ENCODE peak calls at places on chromosome 14, in seven cellular contexts. X, L, T, H, B, E and D are unnamed samples.

GRCh38 chr14:64060648-64061096 is 207.9 kb downstream of the SYNE2 start:
- DNase-seq in E (peak; percentile 70), L (no peak), B (no peak), T (peak; percentile 17), H (peak; percentile 94), X (peak; percentile 89), D (peak; percentile 82)

GRCh38 chr14:90632451-90632850 is 183.8 kb downstream of the TTC7B start:
- DNase-seq in E (no peak), H (no peak), T (no peak), B (peak; percentile 54), L (peak; percentile 34), X (no peak), D (no peak)

GRCh38 chr14:22536853-22537338 is 52.1 kb downstream of the DAD1 start:
- DNase-seq in X (no peak), E (peak; percentile 79), H (peak; percentile 85), B (peak; percentile 97), T (no peak), L (peak; percentile 98), D (no peak)

GRCh38 chr14:74737753-74738325 is 24.9 kb downstream of the FCF1 start:
- DNase-seq in X (no peak), B (peak; percentile 20), T (no peak), E (no peak), L (peak; percentile 50), H (no peak), D (no peak)

GRCh38 chr14:68627868-68628604 is 164.8 kb downstream of the ZFP36L1 start:
- DNase-seq in X (peak; percentile 85), T (peak; percentile 52), H (peak; percentile 83), L (no peak), B (no peak), E (peak; percentile 93), D (peak; percentile 73)

GRCh38 chr14:74401504-74402241 is 24.3 kb downstream of the SYNDIG1L start:
- DNase-seq in H (peak; percentile 92), B (peak; percentile 18), L (no peak), T (no peak), E (peak; percentile 27), X (peak; percentile 85), D (no peak)

GRCh38 chr14:64721899-64722298 is 17.7 kb downstream of the PLEKHG3 start:
- DNase-seq in T (no peak), X (no peak), B (no peak), L (no peak), H (no peak), E (no peak), D (no peak)

GRCh38 chr14:97485172-97485571 is 688.0 kb downstream of the VRK1 start:
- DNase-seq in T (no peak), E (no peak), H (no peak), B (no peak), X (no peak), L (no peak), D (no peak)

GRCh38 chr14:54189358-54190354 is 207.2 kb upstream of the CDKN3 start:
- DNase-seq in L (peak; percentile 83), T (no peak), B (peak; percentile 72), X (no peak), H (peak; percentile 35), E (no peak), D (no peak)

GRCh38 chr14:38964630-38965029 is 138.4 kb downstream of the SEC23A start:
- DNase-seq in L (peak; percentile 36), T (no peak), H (peak; percentile 27), E (no peak), B (peak; percentile 52), X (no peak), D (no peak)

GRCh38 chr14:58327019-58327418 is 28.7 kb downstream of the ARID4A start:
- DNase-seq in L (no peak), X (no peak), H (no peak), E (no peak), B (no peak), T (no peak), D (no peak)

GRCh38 chr14:20604291-20604690 is 13.1 kb upstream of the RNASE12 start:
- DNase-seq in H (no peak), T (no peak), X (no peak), B (no peak), E (no peak), L (no peak), D (no peak)

GRCh38 chr14:81329640-81330385 is 70.3 kb downstream of the STON2 start:
- DNase-seq in X (no peak), T (no peak), E (no peak), H (no peak), L (no peak), B (no peak), D (no peak)

GRCh38 chr14:91252901-91253794 is 8.6 kb upstream of the GPR68 start:
- DNase-seq in L (no peak), T (no peak), B (peak; percentile 26), H (peak; percentile 68), E (peak; percentile 26), X (peak; percentile 69), D (no peak)

GRCh38 chr14:64929003-64929337 is 13.6 kb downstream of the GPX2 start:
- DNase-seq in B (no peak), L (no peak), T (no peak), E (no peak), H (no peak), X (no peak), D (no peak)

GRCh38 chr14:56953884-56954283 is 143.6 kb upstream of the OTX2 start:
- DNase-seq in H (peak; percentile 48), T (no peak), X (no peak), B (no peak), E (no peak), L (no peak), D (no peak)

GRCh38 chr14:68998062-68998461 is 19.0 kb upstream of the ACTN1 start:
- DNase-seq in L (no peak), B (no peak), E (no peak), H (no peak), X (no peak), T (no peak), D (no peak)

GRCh38 chr14:50222061-50222613 is 9.2 kb downstream of the SOS2 start:
- DNase-seq in E (no peak), H (no peak), L (peak; percentile 18), X (no peak), B (no peak), T (no peak), D (no peak)

GRCh38 chr14:90732142-90732541 is 84.1 kb downstream of the TTC7B start:
- DNase-seq in B (no peak), H (no peak), T (no peak), X (no peak), E (peak; percentile 15), L (no peak), D (no peak)

GRCh38 chr14:76810953-76811400 is 1.7 kb downstream of the ANGEL1 start:
- DNase-seq in B (peak; percentile 71), H (peak; percentile 68), E (peak; percentile 59), X (no peak), T (no peak), L (peak; percentile 34), D (no peak)

GRCh38 chr14:24279301-24280186 is 8.1 kb upstream of the RABGGTA start:
- DNase-seq in E (peak; percentile 16), L (no peak), B (no peak), X (no peak), H (no peak), T (no peak), D (no peak)

GRCh38 chr14:54591461-54592245 is 24.7 kb downstream of the SAMD4A start:
- DNase-seq in B (no peak), T (no peak), L (no peak), H (no peak), X (no peak), E (no peak), D (no peak)

GRCh38 chr14:38721822-38722431 is 381.1 kb downstream of the SEC23A start:
- DNase-seq in X (peak; percentile 69), H (peak; percentile 70), E (peak; percentile 72), L (peak; percentile 31), T (peak; percentile 47), B (peak; percentile 64), D (peak; percentile 88)

GRCh38 chr14:75877292-75877691 is 104.5 kb downstream of the TGFB3 start:
- DNase-seq in H (no peak), T (no peak), B (peak; percentile 63), L (peak; percentile 97), E (no peak), X (no peak), D (no peak)

DNA sequence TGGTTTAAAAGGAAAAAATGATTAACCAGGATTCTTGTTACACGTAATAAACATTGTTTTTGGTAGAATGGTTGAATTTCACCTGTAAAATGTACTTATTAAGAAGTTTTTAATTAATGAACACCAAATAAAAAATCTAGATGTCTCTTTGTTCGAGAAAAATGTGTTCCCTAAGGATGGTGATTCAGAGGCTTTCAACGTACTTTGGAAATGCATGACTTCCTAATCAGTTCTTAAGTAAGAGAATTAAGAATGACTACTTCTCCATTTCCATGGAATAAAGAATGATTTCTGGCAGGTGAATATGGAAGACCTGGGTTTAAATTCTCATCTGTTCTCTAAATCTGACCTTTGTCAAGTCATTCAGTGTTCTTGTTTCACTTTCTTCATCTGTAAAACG is 428.6 kb downstream of the KCNH5 start:
- DNase-seq in T (no peak), H (no peak), B (no peak), L (no peak), X (no peak), E (no peak), D (no peak)
- H2AK5ac ChIP-seq in T (no peak overlapping the region), H (no peak overlapping the region), B (no peak overlapping the region), L (no peak overlapping the region), X (no peak overlapping the region), E (no peak overlapping the region), D (no peak overlapping the region)

GRCh38 chr14:104094056-104094708 is 8.7 kb downstream of the ASPG start:
- DNase-seq in X (no peak), B (no peak), T (no peak), L (no peak), H (peak; percentile 32), E (no peak), D (no peak)
- H2AK5ac ChIP-seq in X (no peak overlapping the region), B (no peak overlapping the region), T (peak overlapping the region; percentile 49), L (no peak overlapping the region), H (no peak overlapping the region), E (no peak overlapping the region), D (no peak overlapping the region)

DNA sequence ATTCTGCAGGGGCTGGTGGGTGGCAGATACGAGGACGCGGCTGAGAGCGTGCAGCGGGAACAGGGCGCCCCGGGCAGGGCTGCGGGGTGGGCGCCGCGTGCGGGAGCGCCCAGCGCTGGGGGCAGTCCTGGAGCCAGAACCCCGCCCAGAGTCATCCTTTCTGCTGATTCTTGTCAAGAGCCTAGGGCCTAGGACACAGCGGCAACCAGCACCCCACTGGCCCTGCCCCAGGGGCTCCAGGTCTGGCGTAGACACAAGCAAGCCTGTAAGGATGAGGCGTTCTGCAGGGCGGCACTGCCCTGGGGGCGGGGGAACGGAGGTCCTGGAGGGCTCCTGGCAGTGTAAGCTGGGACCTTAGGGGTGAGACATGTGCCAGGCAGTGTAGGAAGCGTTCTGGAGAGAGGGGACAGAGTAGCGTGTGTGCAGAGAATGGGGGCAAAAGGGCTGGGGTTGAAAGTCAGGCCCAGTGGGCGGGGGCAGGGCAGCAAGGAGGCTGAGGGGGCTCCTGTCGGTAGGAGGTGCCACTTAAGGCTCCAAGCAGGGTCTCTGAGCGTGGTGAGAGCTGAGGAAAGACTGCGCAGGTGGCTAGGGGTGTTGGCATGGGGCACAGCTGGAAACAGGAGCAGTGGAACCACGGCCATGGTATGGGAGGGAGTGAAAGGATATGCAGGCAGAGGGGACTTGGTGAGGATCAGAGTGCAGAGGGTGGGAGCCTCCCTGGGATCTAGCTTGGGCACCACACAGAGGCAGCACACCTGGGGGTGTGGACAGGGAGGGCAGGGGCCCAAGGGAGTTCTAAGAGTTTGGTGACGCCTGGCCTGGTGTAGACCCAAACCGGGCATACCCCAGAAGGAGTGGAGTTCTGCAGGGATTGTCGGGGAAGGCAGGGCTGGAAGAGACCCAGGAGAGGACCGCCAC is 859 bp upstream of the AHNAK2 start:
- DNase-seq in T (no peak), E (no peak), X (peak; percentile 38), H (no peak), L (no peak), B (no peak), D (no peak)
- H2AK5ac ChIP-seq in T (peak overlapping the region; percentile 90), E (no peak overlapping the region), X (no peak overlapping the region), H (no peak overlapping the region), L (no peak overlapping the region), B (no peak overlapping the region), D (peak overlapping the region; percentile 56)

GRCh38 chr14:94914191-94914590 is 144.3 kb upstream of the GSC start:
- DNase-seq in B (no peak), L (no peak), E (no peak), T (no peak), H (no peak), X (no peak), D (no peak)
- H2AK5ac ChIP-seq in B (no peak overlapping the region), L (no peak overlapping the region), E (no peak overlapping the region), T (no peak overlapping the region), H (no peak overlapping the region), X (no peak overlapping the region), D (no peak overlapping the region)